ENCODE peak calls at places on chromosomes 13 and 19, in six cellular contexts. J is WTC11, E is GM20000, C is lung, Q is foreskin fibroblast, L is tibial nerve. X is an unnamed sample.

GRCh38 chr13:84896128-84896527 is 903.1 kb downstream of the SLITRK6 start:
- DNase-seq in J (peak; percentile 47), E (peak; percentile 53), C (no peak), Q (peak; percentile 24), L (no peak), X (no peak)

GRCh38 chr13:33004454-33004853 is 11.8 kb upstream of the KL start:
- DNase-seq in J (no peak), E (no peak), C (no peak), Q (no peak), L (no peak), X (no peak)

GRCh38 chr13:85608255-85608829 is 190.9 kb downstream of the SLITRK6 start:
- DNase-seq in J (peak; percentile 21), E (no peak), C (no peak), Q (no peak), L (no peak), X (no peak)

GRCh38 chr19:1513492-1514294 is 874 bp upstream of the ADAMTSL5 start:
- DNase-seq in J (peak; percentile 74), E (peak; percentile 84), C (peak; percentile 39), Q (peak; percentile 42), L (no peak), X (no peak)

GRCh38 chr13:107681611-107682010 is 533.7 kb downstream of the LIG4 start:
- DNase-seq in J (no peak), E (no peak), C (no peak), Q (no peak), L (no peak), X (no peak)

GRCh38 chr19:38975861-38976271 is 324 bp upstream of the FBXO17 start:
- DNase-seq in J (peak; percentile 29), E (no peak), C (no peak), Q (no peak), L (no peak), X (no peak)

GRCh38 chr13:93226623-93227279 is at the start of gene GPC6:
- DNase-seq in J (peak; percentile 58), E (no peak), C (no peak), Q (peak; percentile 89), L (peak; percentile 23), X (no peak)

GRCh38 chr13:27997904-27998522 is 9.5 kb upstream of the URAD start:
- DNase-seq in J (peak; percentile 76), E (peak; percentile 34), C (no peak), Q (peak; percentile 10), L (no peak), X (no peak)

DNA sequence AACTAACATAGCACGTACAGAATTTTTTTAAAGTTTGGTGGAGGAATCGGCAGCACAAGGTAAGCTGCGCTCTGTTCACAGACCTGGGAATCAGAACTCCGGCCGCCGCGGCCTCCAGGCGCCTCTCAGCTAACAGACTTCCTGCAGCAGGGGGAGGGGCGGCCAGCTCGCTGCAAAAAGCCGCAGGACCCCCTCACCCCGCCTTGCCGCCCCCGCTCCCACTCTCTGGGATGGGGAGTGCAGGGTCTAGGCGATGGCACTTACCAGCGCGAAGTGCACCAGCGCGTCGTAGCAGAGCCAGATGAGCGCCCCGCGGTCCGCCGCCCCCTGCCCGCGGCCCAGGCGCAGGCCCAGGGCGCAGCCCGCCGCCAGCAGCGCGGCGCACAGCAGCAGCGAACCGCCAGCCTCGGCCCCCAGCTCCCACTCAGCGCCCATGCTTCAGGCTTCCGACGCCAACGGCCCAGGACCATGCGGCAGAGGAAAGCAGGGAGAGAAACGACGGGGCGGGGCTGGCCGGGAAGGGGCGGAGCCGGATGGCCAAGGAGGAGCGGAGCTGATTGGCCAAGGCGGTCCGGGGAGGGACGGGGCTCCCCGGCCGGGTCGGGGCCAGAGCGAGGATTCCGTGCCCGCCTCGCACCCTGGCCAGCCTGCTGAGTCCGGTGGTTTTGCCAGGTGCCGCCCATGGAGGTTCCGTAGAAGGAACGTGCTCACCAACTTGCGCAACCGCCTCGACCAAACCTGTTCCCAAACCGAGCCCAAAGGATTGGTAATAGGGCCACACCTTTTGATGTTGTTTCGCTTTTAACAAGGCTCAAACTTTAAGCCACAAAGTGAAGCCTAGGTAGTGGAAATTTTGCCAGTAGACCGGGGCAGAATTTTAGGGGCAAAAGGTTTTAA is at the start of gene EBPL:
- DNase-seq in J (peak; percentile 99), E (peak; percentile 97), C (peak; percentile 95), Q (peak; percentile 89), L (peak; percentile 87), X (peak; percentile 97)
- TF ChIP-seq CTCF in J (no peak), E (no peak), C (no peak), Q (no peak), L (no peak), X (no peak)

GRCh38 chr19:53905787-53906186 is 3.3 kb upstream of the CACNG7 start:
- DNase-seq in J (no peak), E (no peak), C (no peak), Q (no peak), L (no peak), X (no peak)

GRCh38 chr19:53904909-53905308 is 4.2 kb upstream of the CACNG7 start:
- DNase-seq in J (no peak), E (no peak), C (no peak), Q (no peak), L (no peak), X (no peak)

GRCh38 chr19:53907690-53908089 is 1.4 kb upstream of the CACNG7 start:
- DNase-seq in J (no peak), E (no peak), C (no peak), Q (no peak), L (no peak), X (no peak)

GRCh38 chr19:53907193-53907581 is 1.9 kb upstream of the CACNG7 start:
- DNase-seq in J (peak; percentile 31), E (no peak), C (no peak), Q (no peak), L (no peak), X (no peak)

DNA sequence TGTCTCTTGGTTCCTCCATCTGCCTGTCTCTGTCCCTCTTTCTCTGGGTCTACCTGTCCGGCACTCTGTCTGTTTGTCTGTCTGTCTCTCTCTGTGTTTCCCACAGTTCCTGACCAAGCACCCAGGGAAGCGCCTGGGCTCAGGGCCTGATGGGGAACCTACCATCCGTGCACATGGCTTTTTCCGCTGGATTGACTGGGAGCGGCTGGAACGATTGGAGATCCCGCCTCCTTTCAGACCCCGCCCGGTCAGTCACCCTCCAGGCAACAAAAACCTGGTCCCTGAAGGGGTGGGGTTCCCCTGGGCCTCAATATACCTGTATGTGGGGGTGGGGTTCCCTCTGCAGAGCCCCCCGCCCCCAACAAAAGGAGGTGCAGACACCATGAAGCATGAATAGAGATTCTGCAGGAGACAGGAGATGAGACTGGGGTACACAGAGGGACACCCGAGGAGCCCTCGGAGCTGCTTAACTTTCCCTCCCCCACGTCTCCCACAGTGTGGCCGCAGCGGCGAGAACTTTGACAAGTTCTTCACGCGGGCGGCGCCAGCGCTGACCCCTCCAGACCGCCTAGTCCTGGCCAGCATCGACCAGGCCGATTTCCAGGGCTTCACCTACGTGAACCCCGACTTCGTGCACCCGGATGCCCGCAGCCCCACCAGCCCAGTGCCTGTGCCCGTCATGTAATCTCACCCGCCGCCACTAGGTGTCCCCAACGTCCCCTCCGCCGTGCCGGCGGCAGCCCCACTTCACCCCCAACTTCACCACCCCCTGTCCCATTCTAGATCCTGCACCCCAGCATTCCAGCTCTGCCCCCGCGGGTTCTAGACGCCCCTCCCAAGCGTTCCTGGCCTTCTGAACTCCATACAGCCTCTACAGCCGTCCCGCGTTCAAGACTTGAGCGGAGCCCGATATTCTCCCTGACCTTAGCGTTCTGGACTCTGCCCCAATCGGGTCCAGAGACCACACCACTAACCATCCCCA is 2.6 kb upstream of the CACNG7 start:
- DNase-seq in J (peak; percentile 89), E (peak; percentile 86), C (peak; percentile 51), Q (no peak), L (no peak), X (no peak)
- TF ChIP-seq CTCF in J (peak; percentile 98), E (peak; percentile 44), C (peak; percentile 53), Q (peak; percentile 78), L (peak; percentile 79), X (peak; percentile 88)

DNA sequence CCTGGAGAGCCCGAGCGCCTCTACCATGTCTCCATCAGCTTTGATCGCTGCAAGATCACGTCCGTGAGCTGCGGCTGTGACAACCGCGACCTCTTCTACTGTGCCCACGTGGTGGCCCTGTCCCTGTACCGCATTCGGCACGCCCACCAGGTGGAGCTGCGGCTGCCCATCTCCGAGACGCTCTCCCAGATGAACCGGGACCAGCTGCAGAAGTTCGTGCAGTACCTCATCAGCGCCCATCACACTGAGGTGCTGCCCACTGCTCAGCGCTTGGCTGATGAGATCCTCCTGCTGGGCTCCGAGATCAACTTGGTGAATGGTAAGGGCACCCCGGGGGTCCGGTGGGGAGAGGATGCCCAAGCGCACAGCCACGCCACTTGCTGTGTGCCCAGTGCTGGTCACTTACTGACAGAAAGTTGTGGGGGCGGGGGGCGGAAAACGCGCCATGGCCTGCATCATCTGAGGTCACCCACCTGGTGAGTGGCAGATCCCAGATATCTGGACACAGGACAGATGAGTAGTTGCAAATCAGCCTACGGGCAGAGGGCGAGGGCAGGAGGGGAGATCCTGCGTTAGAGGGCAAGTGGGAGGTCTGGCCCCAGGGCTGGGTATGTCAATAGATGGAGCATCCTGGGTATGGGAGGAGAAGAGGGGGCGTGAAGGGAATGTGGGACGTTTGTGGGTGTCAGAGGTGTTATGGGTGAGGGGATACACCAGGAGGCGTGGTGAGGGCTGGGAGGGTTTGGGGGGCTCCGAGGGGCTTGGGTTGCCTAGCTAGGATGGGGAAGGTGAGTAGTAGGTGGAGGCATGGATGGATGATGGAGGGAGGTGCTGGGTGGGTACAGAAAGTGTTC is 9.8 kb downstream of the ZSWIM4 start:
- DNase-seq in J (peak; percentile 79), E (no peak), C (no peak), Q (no peak), L (no peak), X (no peak)
- TF ChIP-seq CTCF in J (peak; percentile 39), E (no peak), C (no peak), Q (no peak), L (no peak), X (peak; percentile 59)

GRCh38 chr19:19033426-19034203 is at the start of the genes ARMC6 and SUGP2:
- DNase-seq in J (peak; percentile 85), E (peak; percentile 99), C (peak; percentile 83), Q (peak; percentile 80), L (peak; percentile 64), X (peak; percentile 92)

GRCh38 chr19:19028526-19028925 is 4.8 kb downstream of the SUGP2 start:
- DNase-seq in J (no peak), E (no peak), C (no peak), Q (no peak), L (no peak), X (no peak)

GRCh38 chr19:19034204-19034624 is 811 bp downstream of the ARMC6 start:
- DNase-seq in J (peak; percentile 66), E (peak; percentile 86), C (peak; percentile 74), Q (peak; percentile 67), L (no peak), X (no peak)

GRCh38 chr19:19033176-19033425 is 216 bp downstream of the SUGP2 start:
- DNase-seq in J (no peak), E (no peak), C (no peak), Q (no peak), L (no peak), X (no peak)

DNA sequence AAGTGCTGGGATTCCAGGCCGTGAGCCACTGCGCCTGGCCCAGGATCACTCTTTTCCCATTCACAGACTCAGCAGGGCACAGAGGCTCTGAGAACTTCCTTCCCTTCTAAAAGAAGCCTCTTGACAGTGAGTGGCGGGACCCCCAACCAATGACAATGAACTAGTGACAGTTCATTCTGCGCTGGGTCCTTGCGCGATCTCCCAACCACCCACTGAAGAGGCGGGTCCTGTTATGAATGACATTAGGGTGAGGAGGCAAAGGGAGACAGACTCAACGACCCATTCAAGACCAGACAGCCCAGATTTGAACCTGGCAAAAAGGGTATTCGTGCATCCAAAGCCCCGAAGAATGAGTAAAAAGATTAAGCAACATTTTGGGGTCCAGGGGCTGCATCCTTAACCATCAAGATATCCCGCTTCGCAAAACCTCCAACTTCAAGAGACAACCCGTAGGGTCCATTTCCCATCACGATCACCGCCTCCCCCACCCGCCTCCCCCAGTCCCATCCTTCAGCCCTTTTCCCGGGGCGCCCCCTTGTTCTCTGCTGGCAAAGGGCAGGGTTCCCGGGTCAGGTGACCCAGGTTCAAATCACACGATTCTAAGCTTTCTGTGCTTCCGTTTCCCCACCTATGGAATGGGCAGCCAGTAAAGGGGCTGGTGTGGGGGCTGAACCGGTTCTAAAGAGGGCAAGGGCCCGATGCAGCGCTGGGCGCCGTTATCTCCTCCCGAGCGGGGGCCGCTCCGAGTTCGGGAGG is 719 bp downstream of the SUGP2 start:
- DNase-seq in J (peak; percentile 95), E (peak; percentile 96), C (peak; percentile 95), Q (peak; percentile 92), L (peak; percentile 61), X (no peak)
- TF ChIP-seq CTCF in J (no peak), E (no peak), C (no peak), Q (no peak), L (no peak), X (peak; percentile 21)

X was measured in chondrocyte.